ENCODE peak calls at places on chromosomes 13 and 19, in four cellular contexts. C, P, J and K are unnamed samples.

GRCh38 chr13:51396352-51396751 is 56.5 kb downstream of the INTS6 start:
- DNase-seq in C (no peak), P (no peak), J (peak; percentile 31), K (no peak)

GRCh38 chr13:110127986-110128511 is 178.9 kb downstream of the COL4A1 start:
- DNase-seq in C (no peak), J (no peak), P (no peak), K (no peak)

GRCh38 chr13:101785858-101786257 is 333.4 kb downstream of the ITGBL1 start:
- DNase-seq in P (no peak), J (peak; percentile 57), C (peak; percentile 64), K (peak; percentile 66)

GRCh38 chr13:51768976-51769375 is 35.0 kb downstream of the DHRS12 start:
- DNase-seq in J (no peak), C (no peak), P (no peak), K (no peak)

GRCh38 chr19:39765091-39766076 is 13.3 kb upstream of the LEUTX start:
- DNase-seq in P (no peak), J (peak; percentile 3), C (peak; percentile 74), K (peak; percentile 43)

GRCh38 chr19:49637865-49638350 is 2.0 kb downstream of the RRAS start:
- DNase-seq in J (no peak), P (peak; percentile 55), C (no peak), K (peak; percentile 54)

GRCh38 chr19:55300821-55301458 is 17.1 kb downstream of the BRSK1 start:
- DNase-seq in C (no peak), P (no peak), J (peak; percentile 59), K (no peak)

GRCh38 chr19:44625531-44626066 is 12.2 kb downstream of the IGSF23 start:
- DNase-seq in J (no peak), C (no peak), P (no peak), K (no peak)

GRCh38 chr13:49927755-49928154 is 8.4 kb downstream of the SPRYD7 start:
- DNase-seq in P (no peak), J (no peak), C (no peak), K (no peak)

GRCh38 chr19:5519076-5519475 is 48.7 kb downstream of the TINCR start:
- DNase-seq in P (no peak), J (no peak), C (no peak), K (no peak)

GRCh38 chr19:50553134-50553703 is 15.0 kb downstream of the LRRC4B start:
- DNase-seq in C (no peak), J (no peak), P (no peak), K (no peak)

GRCh38 chr19:5115771-5116202 is 146.9 kb downstream of the KDM4B start:
- DNase-seq in J (no peak), C (no peak), P (no peak), K (no peak)

GRCh38 chr19:42048992-42049391 is 21.0 kb downstream of the GRIK5 start:
- DNase-seq in C (no peak), J (no peak), P (no peak), K (no peak)

GRCh38 chr19:13850910-13851753 is 25.8 kb upstream of the NANOS3 start:
- DNase-seq in J (peak; percentile 56), C (peak; percentile 47), P (peak; percentile 96), K (peak; percentile 72)

GRCh38 chr19:45172611-45173208 is 5.3 kb downstream of the TRAPPC6A start:
- DNase-seq in C (no peak), P (no peak), J (no peak), K (no peak)

GRCh38 chr13:47829684-47830083 is 171.4 kb downstream of the SUCLA2 start:
- DNase-seq in J (no peak), C (no peak), P (no peak), K (no peak)

GRCh38 chr13:30355405-30355741 is 48.0 kb upstream of the KATNAL1 start:
- DNase-seq in C (no peak), P (no peak), J (no peak), K (no peak)